ENCODE peak calls at places on chromosomes 4 and X, in ten cellular contexts. A, V, F, D, E, W, C, G, U and T are unnamed samples. For H3K9me3, the result is how much of the 10 kb centered on the place peaks cover.

GRCh38 chr4:73303711-73304110 is 45.1 kb upstream of the ANKRD17 start:
- DNase-seq in D (no peak), E (no peak), W (no peak), G (no peak), U (no peak), A (no peak), C (no peak), V (no peak), F (no peak), T (no peak)

GRCh38 chr4:95830647-95831046 is 9.2 kb upstream of the PDHA2 start:
- DNase-seq in A (no peak), W (no peak), V (no peak), E (no peak), D (no peak), C (no peak), U (no peak), F (no peak), G (no peak), T (no peak)

GRCh38 chr4:112296949-112297483 is at the start of gene ALPK1:
- DNase-seq in U (peak), E (no peak), A (no peak), W (peak), G (no peak), F (no peak), D (no peak), V (no peak), C (no peak), T (no peak)

GRCh38 chrX:43970528-43970927 is 2.7 kb downstream of the NDP start:
- DNase-seq in F (no peak), C (no peak), W (no peak), E (no peak), V (no peak), D (no peak), G (no peak), U (no peak), A (no peak), T (no peak)

GRCh38 chrX:13250831-13251612 is 68.8 kb downstream of the ATXN3L start:
- DNase-seq in A (no peak), G (no peak), V (peak), U (no peak), C (no peak), E (no peak), F (no peak), W (no peak), D (peak), T (no peak)

GRCh38 chrX:38919202-38919601 is 117.9 kb downstream of the MID1IP1 start:
- DNase-seq in D (no peak), V (no peak), C (no peak), U (no peak), W (no peak), E (no peak), G (no peak), F (no peak), A (no peak), T (no peak)

GRCh38 chr4:158841540-158841939 is 72.7 kb downstream of the FNIP2 start:
- DNase-seq in A (no peak), D (no peak), V (no peak), F (no peak), U (no peak), C (no peak), W (no peak), G (no peak), E (no peak), T (no peak)

GRCh38 chr4:74370912-74371311 is 6.0 kb downstream of the EREG start:
- DNase-seq in D (peak), E (no peak), C (no peak), A (no peak), W (peak), V (no peak), F (no peak), U (peak), G (peak), T (no peak)

GRCh38 chr4:76987685-76988084 is 38.1 kb downstream of the SEPTIN11 start:
- DNase-seq in F (no peak), G (no peak), V (no peak), W (no peak), A (no peak), C (no peak), E (no peak), U (no peak), D (no peak), T (no peak)

GRCh38 chr4:100421356-100421978 is 96.4 kb downstream of the EMCN start:
- DNase-seq in G (peak), D (no peak), C (no peak), V (no peak), U (peak), W (no peak), E (no peak), A (no peak), F (no peak), T (no peak)

GRCh38 chr4:42452823-42453222 is 55.5 kb downstream of the SHISA3 start:
- DNase-seq in C (no peak), F (no peak), G (peak), V (no peak), E (no peak), D (no peak), A (no peak), U (no peak), W (no peak), T (no peak)

GRCh38 chr4:69133993-69134392 is 37.7 kb downstream of the UGT2B7 start:
- DNase-seq in U (no peak), E (no peak), V (no peak), W (no peak), C (no peak), A (no peak), D (no peak), F (no peak), G (no peak), T (no peak)

GRCh38 chrX:97898798-97899197 is 1015.1 kb downstream of the RPA4 start:
- DNase-seq in W (no peak), C (no peak), G (no peak), V (no peak), E (no peak), F (no peak), A (no peak), D (no peak), U (no peak), T (no peak)

GRCh38 chr4:138627096-138627495 is 384.9 kb upstream of the SLC7A11 start:
- DNase-seq in A (no peak), W (no peak), U (no peak), G (no peak), E (no peak), V (no peak), F (no peak), C (no peak), D (no peak), T (no peak)

GRCh38 chr4:22072726-22073125 is 124.2 kb upstream of the KCNIP4 start:
- DNase-seq in D (no peak), W (no peak), E (no peak), U (no peak), F (no peak), C (no peak), A (no peak), V (no peak), G (no peak), T (no peak)

GRCh38 chrX:11371106-11371505 is 77.9 kb downstream of the AMELX start:
- DNase-seq in D (no peak), U (no peak), A (no peak), G (no peak), F (no peak), C (no peak), E (no peak), V (no peak), W (no peak), T (no peak)

GRCh38 chrX:48864210-48864609 is 28.8 kb upstream of the PCSK1N start:
- DNase-seq in G (no peak), E (no peak), W (no peak), D (no peak), F (no peak), C (no peak), V (no peak), U (no peak), A (no peak), T (no peak)

GRCh38 chr4:185215261-185215660 is 5.9 kb downstream of the SNX25 start:
- DNase-seq in D (no peak), V (no peak), U (no peak), A (no peak), E (no peak), W (no peak), C (no peak), G (no peak), F (no peak), T (no peak)

GRCh38 chrX:104084534-104085277 is 8.7 kb upstream of the TMSB15C start:
- DNase-seq in G (no peak), F (no peak), E (no peak), W (no peak), D (no peak), A (no peak), V (no peak), U (no peak), C (no peak), T (no peak)

GRCh38 chr4:2217726-2218125 is 24.2 kb downstream of the HAUS3 start:
- DNase-seq in U (no peak), E (no peak), A (no peak), D (no peak), C (no peak), G (no peak), F (no peak), W (no peak), V (no peak), T (no peak)

GRCh38 chr4:86582453-86582852 is 11.7 kb upstream of the PTPN13 start:
- DNase-seq in D (no peak), C (no peak), E (no peak), F (no peak), A (no peak), U (no peak), G (no peak), W (no peak), V (no peak), T (no peak)
- H3K4me3 ChIP-seq in D (no peak), C (no peak), E (peak), F (no peak), A (peak), U (peak), G (no peak), W (no peak), V (peak), T (no peak)

GRCh38 chrX:99572711-99573110 is 837.4 kb downstream of the PCDH19 start:
- DNase-seq in C (no peak), U (no peak), A (no peak), G (no peak), F (no peak), D (no peak), W (no peak), V (no peak), E (no peak), T (no peak)
- H3K9me3 ChIP-seq in C (under half), U (under half), A (under half), G (under half), F (under half), D (under half), W (under half), V (under half), E (under half), T (under half)

DNA sequence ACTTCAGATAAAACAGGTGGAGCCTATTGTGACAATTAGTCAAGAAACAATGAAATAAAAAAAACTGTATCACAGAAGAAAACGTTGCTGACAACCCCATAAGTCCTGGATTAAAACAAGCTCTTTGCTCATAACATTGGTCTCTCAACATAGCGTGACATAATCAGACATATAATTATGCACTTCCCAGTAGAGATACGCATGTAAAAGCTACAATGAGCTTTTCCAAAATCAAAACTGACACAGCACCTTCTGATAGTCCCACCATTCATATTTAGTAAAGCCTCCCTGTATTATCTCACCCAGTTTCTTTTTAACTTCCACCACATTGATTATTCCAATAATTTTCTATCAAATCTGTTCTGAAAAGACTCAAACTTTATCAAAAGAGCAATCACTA is 372.1 kb upstream of the SMIM31 start:
- DNase-seq in F (no peak), W (no peak), E (no peak), D (no peak), V (no peak), A (no peak), U (no peak), G (no peak), C (no peak), T (no peak)
- H3K4me3 ChIP-seq in F (no peak), W (no peak), E (no peak), D (no peak), V (no peak), A (no peak), U (no peak), G (no peak), C (no peak), T (no peak)

DNA sequence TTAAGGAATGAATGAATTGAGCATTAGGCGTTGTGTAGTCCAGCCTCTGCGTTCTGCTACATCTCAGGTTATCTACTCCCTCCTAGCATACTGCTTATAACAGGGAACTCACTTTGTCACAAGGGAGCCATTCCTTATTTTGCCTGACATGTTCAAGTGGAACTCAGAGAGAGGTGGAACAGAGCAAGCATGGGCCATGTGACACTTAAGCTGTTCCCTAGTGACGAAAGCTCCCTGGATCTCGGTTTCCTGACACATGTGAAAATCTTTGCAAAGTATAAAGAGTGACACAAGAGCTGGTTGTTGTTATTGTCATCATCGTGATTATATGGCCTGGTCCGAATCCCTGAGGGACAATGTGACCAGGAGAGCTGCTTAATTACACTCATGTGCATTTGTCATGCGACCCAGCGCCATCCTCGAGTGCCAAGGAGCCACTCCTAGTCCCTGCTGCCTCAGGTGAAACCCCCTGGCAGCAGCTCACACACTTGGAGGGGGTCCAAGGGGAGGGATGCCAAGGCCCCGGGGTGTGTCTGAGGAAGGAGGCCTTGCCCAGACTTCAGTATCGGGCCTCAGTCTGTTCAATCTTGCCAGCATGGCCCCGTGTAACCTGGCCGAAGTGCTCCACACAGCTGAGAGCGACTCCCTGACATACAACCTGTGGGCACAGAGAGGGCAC is 98.5 kb upstream of the MAP3K15 start:
- DNase-seq in C (no peak), V (no peak), G (no peak), W (no peak), U (no peak), D (peak), E (peak), F (peak), A (peak), T (peak)
- H3K9me3 ChIP-seq in C (under half), V (under half), G (under half), W (under half), U (under half), D (under half), E (under half), F (under half), A (under half), T (under half)

GRCh38 chrX:151015684-151016083 is 32.5 kb downstream of the HMGB3 start:
- DNase-seq in E (no peak), C (no peak), V (no peak), A (no peak), F (no peak), D (no peak), G (no peak), U (no peak), W (no peak), T (no peak)
- H3K4me3 ChIP-seq in E (no peak), C (no peak), V (no peak), A (no peak), F (no peak), D (no peak), G (no peak), U (no peak), W (no peak), T (no peak)

DNA sequence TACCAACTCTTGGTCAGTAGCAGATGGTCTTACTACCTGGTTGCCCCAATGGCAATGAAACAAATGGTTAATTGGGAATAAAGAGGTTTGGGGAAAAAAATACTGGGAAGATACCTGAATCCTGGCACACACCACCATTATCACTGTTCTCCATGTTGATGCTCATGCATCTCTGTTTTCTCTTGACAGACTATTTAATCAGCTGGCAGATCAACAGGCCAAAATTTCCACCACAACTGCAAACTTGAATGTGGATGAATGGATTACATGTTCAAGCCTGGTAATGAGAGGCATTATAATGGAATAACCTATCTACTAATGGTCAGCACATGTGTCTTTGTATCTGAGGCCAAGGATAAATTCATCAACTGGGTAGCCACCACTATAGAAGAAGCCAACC is 45.7 kb downstream of the ZNF721 start:
- DNase-seq in F (no peak), A (no peak), C (no peak), V (no peak), G (no peak), D (no peak), E (no peak), U (no peak), W (no peak), T (no peak)
- H3K9me3 ChIP-seq in F (half or more), A (half or more), C (under half), V (half or more), G (under half), D (half or more), E (half or more), U (half or more), W (half or more), T (half or more)

DNA sequence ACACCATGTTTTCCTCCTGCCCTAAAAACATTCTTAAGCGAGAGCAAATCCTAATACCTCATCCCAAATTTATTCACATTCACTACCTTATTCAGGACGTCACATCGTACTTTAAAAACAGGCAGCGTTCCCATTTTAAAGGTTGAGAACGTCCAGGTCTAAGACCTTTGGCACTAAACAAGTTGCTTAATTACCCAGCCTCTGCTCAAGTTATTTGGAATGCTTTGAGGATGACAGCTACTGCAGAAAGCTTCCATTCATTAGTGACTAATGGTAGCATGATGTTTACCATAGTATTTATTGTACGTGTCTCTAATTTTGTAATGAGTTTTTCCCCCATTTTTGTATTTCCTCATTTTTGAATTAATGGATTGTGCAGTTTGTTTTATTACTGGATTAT is 1.5 kb downstream of the USP38 start:
- DNase-seq in E (no peak), W (no peak), D (no peak), F (no peak), C (no peak), A (no peak), V (no peak), G (no peak), U (no peak), T (no peak)
- H3K4me3 ChIP-seq in E (peak), W (peak), D (peak), F (peak), C (peak), A (peak), V (peak), G (peak), U (peak), T (peak)

GRCh38 chr4:33592701-33593100 is 2651.6 kb downstream of the ARAP2 start:
- DNase-seq in U (no peak), D (no peak), C (no peak), G (no peak), W (no peak), F (no peak), V (no peak), E (no peak), A (no peak), T (no peak)
- H3K9me3 ChIP-seq in U (under half), D (under half), C (under half), G (under half), W (under half), F (half or more), V (under half), E (under half), A (under half), T (under half)

GRCh38 chrX:154728791-154729190 is 22.1 kb downstream of the GAB3 start:
- DNase-seq in W (no peak), U (no peak), E (no peak), A (no peak), V (no peak), D (no peak), F (no peak), G (no peak), C (no peak), T (no peak)

GRCh38 chrX:154731203-154731602 is 19.7 kb downstream of the GAB3 start:
- DNase-seq in F (no peak), G (no peak), U (no peak), C (no peak), D (no peak), W (no peak), A (no peak), E (no peak), V (no peak), T (no peak)

GRCh38 chrX:154731881-154732280 is 19.0 kb downstream of the GAB3 start:
- DNase-seq in G (no peak), C (no peak), W (no peak), V (no peak), U (no peak), A (no peak), F (no peak), D (peak), E (no peak), T (no peak)

GRCh38 chrX:154729439-154729838 is 21.4 kb downstream of the GAB3 start:
- DNase-seq in F (no peak), E (no peak), V (no peak), A (no peak), W (no peak), D (no peak), U (no peak), C (no peak), G (no peak), T (no peak)

DNA sequence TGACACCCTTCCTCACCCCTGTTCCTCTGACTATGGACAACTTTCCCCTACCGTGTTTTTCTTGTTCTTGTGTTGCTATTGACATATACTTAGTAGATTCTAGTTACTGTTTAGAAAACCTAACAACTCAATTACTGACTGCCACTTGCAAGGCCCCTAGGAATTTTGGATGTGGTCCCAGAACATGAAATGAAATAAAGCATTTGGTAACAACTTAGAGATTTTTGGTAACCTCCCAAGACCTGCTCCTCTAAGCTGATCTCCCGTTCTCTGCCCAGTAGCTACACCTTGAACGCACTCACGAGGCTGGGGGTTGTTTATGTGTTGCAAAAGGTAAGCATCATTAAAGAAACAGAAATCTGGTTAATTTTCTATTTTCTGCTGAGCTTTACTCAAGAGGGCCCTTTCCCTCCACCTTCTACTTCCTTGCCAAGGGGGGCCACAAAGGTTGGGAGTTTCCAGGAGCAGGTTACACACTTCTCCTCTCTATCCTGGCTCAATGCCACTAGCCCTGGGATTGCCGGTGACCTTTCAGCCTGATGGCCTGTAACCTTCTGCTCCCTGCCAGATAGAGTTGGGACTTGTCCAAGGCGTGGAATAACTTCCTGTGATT is 20.5 kb downstream of the GAB3 start:
- DNase-seq in U (no peak), W (no peak), F (no peak), V (peak), G (no peak), D (peak), C (no peak), E (no peak), A (peak), T (peak)
- H3K4me3 ChIP-seq in U (no peak), W (no peak), F (no peak), V (no peak), G (no peak), D (no peak), C (no peak), E (no peak), A (no peak), T (no peak)